ENCODE peak calls at places on chromosomes 6 and 20, in nine cellular contexts. One of them, this sample, is unnamed.

GRCh38 chr6:165685302-165685701 is 22.3 kb upstream of the PDE10A start:
- DNase-seq in brain microvascular endothelial cell: no peak
- DNase-seq in IMR-90: no peak
- DNase-seq in transverse colon: no peak
- DNase-seq in A673: no peak
- DNase-seq in tibial nerve: no peak
- DNase-seq in colonic mucosa: no peak
- DNase-seq in fibroblast of lung: no peak
- DNase-seq in fibroblast of mammary gland: no peak
- DNase-seq in this sample: no peak

GRCh38 chr6:64630901-64631300 is 995.3 kb downstream of the PHF3 start:
- DNase-seq in IMR-90: no peak
- DNase-seq in tibial nerve: no peak
- DNase-seq in fibroblast of mammary gland: no peak
- DNase-seq in colonic mucosa: no peak
- DNase-seq in brain microvascular endothelial cell: no peak
- DNase-seq in A673: no peak
- DNase-seq in transverse colon: no peak
- DNase-seq in fibroblast of lung: no peak
- DNase-seq in this sample: no peak

GRCh38 chr20:32289661-32290431 is 12.4 kb downstream of the KIF3B start:
- DNase-seq in tibial nerve: no peak
- DNase-seq in transverse colon: peak
- DNase-seq in fibroblast of mammary gland: no peak
- DNase-seq in IMR-90: no peak
- DNase-seq in A673: no peak
- DNase-seq in colonic mucosa: peak
- DNase-seq in brain microvascular endothelial cell: no peak
- DNase-seq in fibroblast of lung: no peak
- DNase-seq in this sample: no peak

GRCh38 chr20:44582321-44583025 is at the start of gene PKIG:
- DNase-seq in A673: peak
- DNase-seq in brain microvascular endothelial cell: peak
- DNase-seq in fibroblast of lung: peak
- DNase-seq in tibial nerve: peak
- DNase-seq in fibroblast of mammary gland: peak
- DNase-seq in transverse colon: no peak
- DNase-seq in colonic mucosa: no peak
- DNase-seq in IMR-90: peak
- DNase-seq in this sample: peak

GRCh38 chr6:164563866-164564265 is 745.5 kb downstream of the C6orf118 start:
- DNase-seq in A673: no peak
- DNase-seq in brain microvascular endothelial cell: no peak
- DNase-seq in tibial nerve: no peak
- DNase-seq in IMR-90: no peak
- DNase-seq in fibroblast of lung: no peak
- DNase-seq in fibroblast of mammary gland: no peak
- DNase-seq in colonic mucosa: no peak
- DNase-seq in transverse colon: no peak
- DNase-seq in this sample: no peak

GRCh38 chr6:85329193-85329592 is 120.7 kb upstream of the NT5E start:
- DNase-seq in fibroblast of mammary gland: no peak
- DNase-seq in tibial nerve: no peak
- DNase-seq in colonic mucosa: no peak
- DNase-seq in IMR-90: no peak
- DNase-seq in transverse colon: no peak
- DNase-seq in fibroblast of lung: no peak
- DNase-seq in A673: no peak
- DNase-seq in brain microvascular endothelial cell: no peak
- DNase-seq in this sample: no peak

GRCh38 chr6:168884646-168885086 is 369.0 kb downstream of the THBS2 start:
- DNase-seq in brain microvascular endothelial cell: peak
- DNase-seq in IMR-90: peak
- DNase-seq in A673: peak
- DNase-seq in fibroblast of lung: no peak
- DNase-seq in transverse colon: peak
- DNase-seq in tibial nerve: peak
- DNase-seq in colonic mucosa: peak
- DNase-seq in fibroblast of mammary gland: peak
- DNase-seq in this sample: no peak

GRCh38 chr6:166486536-166486880 is 100.0 kb downstream of the RAMACL start:
- DNase-seq in transverse colon: no peak
- DNase-seq in fibroblast of mammary gland: no peak
- DNase-seq in IMR-90: no peak
- DNase-seq in tibial nerve: no peak
- DNase-seq in colonic mucosa: no peak
- DNase-seq in A673: no peak
- DNase-seq in brain microvascular endothelial cell: no peak
- DNase-seq in fibroblast of lung: no peak
- DNase-seq in this sample: no peak

GRCh38 chr20:7959484-7959883 is 19.2 kb upstream of the HAO1 start:
- DNase-seq in A673: no peak
- DNase-seq in fibroblast of mammary gland: no peak
- DNase-seq in IMR-90: no peak
- DNase-seq in tibial nerve: no peak
- DNase-seq in fibroblast of lung: no peak
- DNase-seq in brain microvascular endothelial cell: no peak
- DNase-seq in transverse colon: no peak
- DNase-seq in colonic mucosa: no peak
- DNase-seq in this sample: no peak

GRCh38 chr6:170049641-170050491 is 241.0 kb downstream of the DLL1 start:
- DNase-seq in fibroblast of mammary gland: peak
- DNase-seq in tibial nerve: peak
- DNase-seq in transverse colon: peak
- DNase-seq in colonic mucosa: peak
- DNase-seq in A673: no peak
- DNase-seq in brain microvascular endothelial cell: no peak
- DNase-seq in IMR-90: peak
- DNase-seq in fibroblast of lung: no peak
- DNase-seq in this sample: peak

GRCh38 chr20:40265872-40266533 is 423.0 kb downstream of the MAFB start:
- DNase-seq in fibroblast of mammary gland: peak
- DNase-seq in brain microvascular endothelial cell: peak
- DNase-seq in tibial nerve: no peak
- DNase-seq in IMR-90: no peak
- DNase-seq in A673: peak
- DNase-seq in colonic mucosa: peak
- DNase-seq in fibroblast of lung: no peak
- DNase-seq in transverse colon: peak
- DNase-seq in this sample: no peak

GRCh38 chr20:2337142-2337541 is 41.3 kb downstream of the TGM3 start:
- DNase-seq in transverse colon: no peak
- DNase-seq in fibroblast of lung: no peak
- DNase-seq in IMR-90: no peak
- DNase-seq in colonic mucosa: no peak
- DNase-seq in A673: no peak
- DNase-seq in brain microvascular endothelial cell: no peak
- DNase-seq in fibroblast of mammary gland: no peak
- DNase-seq in tibial nerve: peak
- DNase-seq in this sample: no peak

GRCh38 chr6:132020138-132020551 is 69.0 kb upstream of the CCN2 start:
- DNase-seq in IMR-90: peak
- DNase-seq in fibroblast of lung: peak
- DNase-seq in tibial nerve: peak
- DNase-seq in transverse colon: no peak
- DNase-seq in brain microvascular endothelial cell: no peak
- DNase-seq in fibroblast of mammary gland: peak
- DNase-seq in colonic mucosa: no peak
- DNase-seq in A673: no peak
- DNase-seq in this sample: peak

GRCh38 chr20:4919047-4919704 is 82.1 kb downstream of the SLC23A2 start:
- DNase-seq in fibroblast of mammary gland: no peak
- DNase-seq in brain microvascular endothelial cell: no peak
- DNase-seq in tibial nerve: no peak
- DNase-seq in colonic mucosa: no peak
- DNase-seq in transverse colon: no peak
- DNase-seq in IMR-90: no peak
- DNase-seq in A673: no peak
- DNase-seq in fibroblast of lung: no peak
- DNase-seq in this sample: no peak

GRCh38 chr6:70956451-70957283 is at the start of gene B3GAT2:
- DNase-seq in colonic mucosa: no peak
- DNase-seq in A673: peak
- DNase-seq in fibroblast of mammary gland: peak
- DNase-seq in IMR-90: peak
- DNase-seq in fibroblast of lung: peak
- DNase-seq in brain microvascular endothelial cell: no peak
- DNase-seq in tibial nerve: no peak
- DNase-seq in transverse colon: no peak
- DNase-seq in this sample: no peak

GRCh38 chr6:70957284-70957617 is 391 bp upstream of the B3GAT2 start:
- DNase-seq in colonic mucosa: no peak
- DNase-seq in fibroblast of lung: peak
- DNase-seq in transverse colon: no peak
- DNase-seq in tibial nerve: no peak
- DNase-seq in brain microvascular endothelial cell: no peak
- DNase-seq in IMR-90: no peak
- DNase-seq in A673: no peak
- DNase-seq in fibroblast of mammary gland: no peak
- DNase-seq in this sample: no peak

GRCh38 chr6:70954750-70955149 is 2.1 kb downstream of the B3GAT2 start:
- DNase-seq in IMR-90: no peak
- DNase-seq in fibroblast of lung: no peak
- DNase-seq in A673: no peak
- DNase-seq in fibroblast of mammary gland: no peak
- DNase-seq in transverse colon: no peak
- DNase-seq in tibial nerve: no peak
- DNase-seq in colonic mucosa: no peak
- DNase-seq in brain microvascular endothelial cell: no peak
- DNase-seq in this sample: no peak

GRCh38 chr6:70955441-70956190 is 1.2 kb downstream of the B3GAT2 start:
- DNase-seq in colonic mucosa: peak
- DNase-seq in IMR-90: peak
- DNase-seq in fibroblast of mammary gland: peak
- DNase-seq in brain microvascular endothelial cell: peak
- DNase-seq in fibroblast of lung: peak
- DNase-seq in A673: peak
- DNase-seq in transverse colon: peak
- DNase-seq in tibial nerve: peak
- DNase-seq in this sample: no peak

DNA sequence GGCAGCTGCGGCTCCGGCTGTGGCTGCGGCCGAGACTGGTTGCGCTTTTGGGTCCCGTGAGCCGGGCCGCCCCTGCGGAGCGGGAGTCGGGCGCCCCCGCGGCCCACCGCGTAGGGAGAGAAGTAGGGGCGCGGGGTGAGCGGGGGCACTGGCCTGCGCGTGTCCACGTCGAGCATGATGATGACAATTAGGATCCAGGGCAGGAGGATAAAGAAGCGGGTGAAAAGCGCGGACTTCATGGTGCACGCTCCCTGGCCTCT is 739 bp downstream of the B3GAT2 start:
- DNase-seq in fibroblast of mammary gland: no peak
- DNase-seq in A673: no peak
- DNase-seq in colonic mucosa: no peak
- DNase-seq in IMR-90: no peak
- DNase-seq in transverse colon: no peak
- DNase-seq in brain microvascular endothelial cell: no peak
- DNase-seq in tibial nerve: no peak
- DNase-seq in fibroblast of lung: no peak
- DNase-seq in this sample: no peak
- H3K4me3 ChIP-seq in fibroblast of mammary gland: peak
- H3K4me3 ChIP-seq in A673: peak
- H3K4me3 ChIP-seq in colonic mucosa: peak
- H3K4me3 ChIP-seq in IMR-90: peak
- H3K4me3 ChIP-seq in transverse colon: peak
- H3K4me3 ChIP-seq in brain microvascular endothelial cell: peak
- H3K4me3 ChIP-seq in tibial nerve: peak
- H3K4me3 ChIP-seq in fibroblast of lung: peak
- H3K4me3 ChIP-seq in this sample: peak

GRCh38 chr20:51888186-51888790 is 86.0 kb upstream of the SALL4 start:
- DNase-seq in fibroblast of lung: no peak
- DNase-seq in colonic mucosa: no peak
- DNase-seq in fibroblast of mammary gland: no peak
- DNase-seq in tibial nerve: no peak
- DNase-seq in brain microvascular endothelial cell: no peak
- DNase-seq in transverse colon: no peak
- DNase-seq in IMR-90: no peak
- DNase-seq in A673: no peak
- DNase-seq in this sample: no peak
- TF ChIP-seq CTCF in fibroblast of lung: no peak
- TF ChIP-seq CTCF in colonic mucosa: no peak
- TF ChIP-seq CTCF in fibroblast of mammary gland: no peak
- TF ChIP-seq CTCF in tibial nerve: no peak
- TF ChIP-seq CTCF in brain microvascular endothelial cell: no peak
- TF ChIP-seq CTCF in transverse colon: no peak
- TF ChIP-seq CTCF in IMR-90: no peak
- TF ChIP-seq CTCF in A673: no peak
- TF ChIP-seq CTCF in this sample: no peak

GRCh38 chr6:99605074-99605726 is 1.4 kb upstream of the PRDM13 start:
- DNase-seq in colonic mucosa: no peak
- DNase-seq in fibroblast of mammary gland: no peak
- DNase-seq in tibial nerve: no peak
- DNase-seq in fibroblast of lung: no peak
- DNase-seq in transverse colon: no peak
- DNase-seq in IMR-90: no peak
- DNase-seq in A673: no peak
- DNase-seq in brain microvascular endothelial cell: no peak
- DNase-seq in this sample: no peak

GRCh38 chr6:99605911-99606669 is 543 bp upstream of the PRDM13 start:
- DNase-seq in IMR-90: no peak
- DNase-seq in colonic mucosa: no peak
- DNase-seq in tibial nerve: no peak
- DNase-seq in A673: no peak
- DNase-seq in fibroblast of lung: no peak
- DNase-seq in brain microvascular endothelial cell: no peak
- DNase-seq in transverse colon: no peak
- DNase-seq in fibroblast of mammary gland: no peak
- DNase-seq in this sample: no peak

GRCh38 chr6:99608059-99608885 is 1.6 kb downstream of the PRDM13 start:
- DNase-seq in fibroblast of mammary gland: no peak
- DNase-seq in tibial nerve: no peak
- DNase-seq in A673: no peak
- DNase-seq in colonic mucosa: no peak
- DNase-seq in fibroblast of lung: no peak
- DNase-seq in brain microvascular endothelial cell: no peak
- DNase-seq in IMR-90: no peak
- DNase-seq in transverse colon: no peak
- DNase-seq in this sample: no peak

GRCh38 chr6:99607416-99608036 is 893 bp downstream of the PRDM13 start:
- DNase-seq in colonic mucosa: no peak
- DNase-seq in fibroblast of lung: no peak
- DNase-seq in fibroblast of mammary gland: no peak
- DNase-seq in IMR-90: no peak
- DNase-seq in A673: no peak
- DNase-seq in brain microvascular endothelial cell: no peak
- DNase-seq in transverse colon: no peak
- DNase-seq in tibial nerve: no peak
- DNase-seq in this sample: peak

GRCh38 chr6:99606670-99607415 is at the start of gene PRDM13:
- DNase-seq in fibroblast of lung: no peak
- DNase-seq in colonic mucosa: no peak
- DNase-seq in A673: peak
- DNase-seq in tibial nerve: no peak
- DNase-seq in IMR-90: no peak
- DNase-seq in brain microvascular endothelial cell: no peak
- DNase-seq in transverse colon: no peak
- DNase-seq in fibroblast of mammary gland: no peak
- DNase-seq in this sample: peak
- H3K4me3 ChIP-seq in fibroblast of lung: no peak
- H3K4me3 ChIP-seq in colonic mucosa: no peak
- H3K4me3 ChIP-seq in A673: peak
- H3K4me3 ChIP-seq in tibial nerve: no peak
- H3K4me3 ChIP-seq in IMR-90: no peak
- H3K4me3 ChIP-seq in brain microvascular endothelial cell: no peak
- H3K4me3 ChIP-seq in transverse colon: no peak
- H3K4me3 ChIP-seq in fibroblast of mammary gland: no peak
- H3K4me3 ChIP-seq in this sample: no peak

GRCh38 chr6:100202417-100203194 is 208.6 kb upstream of the MCHR2 start:
- DNase-seq in fibroblast of lung: peak
- DNase-seq in IMR-90: peak
- DNase-seq in colonic mucosa: no peak
- DNase-seq in transverse colon: no peak
- DNase-seq in tibial nerve: peak
- DNase-seq in brain microvascular endothelial cell: peak
- DNase-seq in A673: peak
- DNase-seq in fibroblast of mammary gland: peak
- DNase-seq in this sample: no peak
- TF ChIP-seq CTCF in fibroblast of lung: no peak
- TF ChIP-seq CTCF in IMR-90: no peak
- TF ChIP-seq CTCF in colonic mucosa: no peak
- TF ChIP-seq CTCF in transverse colon: no peak
- TF ChIP-seq CTCF in tibial nerve: no peak
- TF ChIP-seq CTCF in brain microvascular endothelial cell: no peak
- TF ChIP-seq CTCF in A673: no peak
- TF ChIP-seq CTCF in fibroblast of mammary gland: no peak
- TF ChIP-seq CTCF in this sample: no peak